ENCODE peak calls at places on chromosomes 5 and 9, in ten cellular contexts. F is NCI-H345; J is hepatocyte; S is CD8-positive, alpha-beta memory T cell; M is A172; W is kidney epithelial cell; Q is NCI-H2081; I is activated CD4-positive, alpha-beta T cell treated with anti-CD3 and anti-CD28 coated beads, Interleukin-2, amount 50 U/mL, for 1 hour; R is NCI-H1694; Z is A549. B is an unnamed sample.

GRCh38 chr5:168874713-168875380 is 295.7 kb upstream of the PANK3 start:
- DNase-seq in F (no peak), J (peak; percentile 41), S (no peak), M (peak; percentile 8), W (no peak), Q (no peak), I (no peak), R (no peak), Z (no peak), B (no peak)

GRCh38 chr9:84293001-84293798 is 47.4 kb downstream of the SLC28A3 start:
- DNase-seq in F (no peak), J (no peak), S (no peak), M (no peak), W (no peak), Q (no peak), I (no peak), R (no peak), Z (no peak), B (no peak)

GRCh38 chr9:134211811-134212460 is 47.6 kb upstream of the RNU6ATAC start:
- DNase-seq in F (no peak), J (no peak), S (no peak), M (no peak), W (no peak), Q (no peak), I (no peak), R (no peak), Z (no peak), B (no peak)

GRCh38 chr9:129889461-129889935 is 54.2 kb downstream of the USP20 start:
- DNase-seq in F (no peak), J (no peak), S (no peak), M (no peak), W (no peak), Q (no peak), I (peak; percentile 35), R (no peak), Z (no peak), B (no peak)

GRCh38 chr5:140262839-140263238 is 40.1 kb downstream of the PFDN1 start:
- DNase-seq in F (no peak), J (no peak), S (no peak), M (no peak), W (no peak), Q (no peak), I (no peak), R (no peak), Z (no peak), B (no peak)

GRCh38 chr5:149636861-149637246 is 55.6 kb downstream of the ARHGEF37 start:
- DNase-seq in F (peak; percentile 73), J (peak; percentile 69), S (peak; percentile 53), M (peak; percentile 67), W (no peak), Q (peak; percentile 80), I (no peak), R (peak; percentile 51), Z (peak; percentile 72), B (peak; percentile 28)

GRCh38 chr9:73038089-73038509 is 85.2 kb upstream of the ALDH1A1 start:
- DNase-seq in F (no peak), J (no peak), S (no peak), M (no peak), W (no peak), Q (no peak), I (no peak), R (no peak), Z (no peak), B (no peak)

GRCh38 chr5:1515921-1516571 is 7.7 kb downstream of the LPCAT1 start:
- DNase-seq in F (no peak), J (peak; percentile 68), S (peak; percentile 1), M (peak; percentile 77), W (peak; percentile 86), Q (no peak), I (no peak), R (no peak), Z (peak; percentile 93), B (no peak)

GRCh38 chr5:68325065-68325580 is 109.6 kb downstream of the PIK3R1 start:
- DNase-seq in F (no peak), J (no peak), S (no peak), M (no peak), W (no peak), Q (no peak), I (no peak), R (no peak), Z (no peak), B (no peak)

GRCh38 chr5:138603521-138603920 is 28.3 kb upstream of the HSPA9 start:
- DNase-seq in F (no peak), J (peak; percentile 39), S (no peak), M (no peak), W (peak; percentile 26), Q (no peak), I (no peak), R (no peak), Z (no peak), B (no peak)

GRCh38 chr5:180568914-180569313 is 22.4 kb downstream of the SCGB3A1 start:
- DNase-seq in F (no peak), J (no peak), S (no peak), M (no peak), W (no peak), Q (no peak), I (no peak), R (no peak), Z (no peak), B (no peak)

GRCh38 chr5:58317808-58318207 is 142.1 kb downstream of the PLK2 start:
- DNase-seq in F (no peak), J (no peak), S (no peak), M (no peak), W (no peak), Q (no peak), I (no peak), R (no peak), Z (no peak), B (no peak)

GRCh38 chr9:68653141-68653595 is 51.9 kb upstream of the PIP5K1B start:
- DNase-seq in F (no peak), J (no peak), S (no peak), M (no peak), W (no peak), Q (no peak), I (no peak), R (no peak), Z (no peak), B (no peak)

GRCh38 chr9:137757613-137758029 is 120.0 kb upstream of the CACNA1B start:
- DNase-seq in F (no peak), J (no peak), S (no peak), M (peak; percentile 66), W (peak; percentile 57), Q (no peak), I (peak; percentile 39), R (no peak), Z (no peak), B (no peak)

GRCh38 chr5:165138261-165138660 is 1632.8 kb downstream of the MAT2B start:
- DNase-seq in F (no peak), J (no peak), S (no peak), M (no peak), W (no peak), Q (no peak), I (no peak), R (no peak), Z (no peak), B (no peak)

GRCh38 chr5:105740242-105740641 is 1930.5 kb downstream of the EFNA5 start:
- DNase-seq in F (no peak), J (no peak), S (no peak), M (no peak), W (no peak), Q (no peak), I (no peak), R (no peak), Z (no peak), B (no peak)

GRCh38 chr9:134463293-134463692 is 137.0 kb downstream of the RXRA start:
- DNase-seq in F (no peak), J (no peak), S (no peak), M (peak; percentile 65), W (no peak), Q (no peak), I (no peak), R (no peak), Z (no peak), B (no peak)

GRCh38 chr5:9728261-9728660 is 98.1 kb upstream of the TAS2R1 start:
- DNase-seq in F (no peak), J (no peak), S (no peak), M (no peak), W (no peak), Q (no peak), I (no peak), R (no peak), Z (no peak), B (no peak)

GRCh38 chr5:32143991-32144636 is 30.0 kb downstream of the GOLPH3 start:
- DNase-seq in F (no peak), J (no peak), S (no peak), M (peak; percentile 4), W (no peak), Q (no peak), I (no peak), R (no peak), Z (no peak), B (no peak)

GRCh38 chr5:14701556-14701955 is 37.0 kb downstream of the OTULIN start:
- DNase-seq in F (no peak), J (no peak), S (no peak), M (no peak), W (no peak), Q (no peak), I (no peak), R (no peak), Z (no peak), B (no peak)

GRCh38 chr9:72888032-72888431 is 64.8 kb downstream of the ALDH1A1 start:
- DNase-seq in F (no peak), J (no peak), S (no peak), M (no peak), W (no peak), Q (no peak), I (no peak), R (no peak), Z (no peak), B (no peak)

GRCh38 chr9:7097040-7097715 is 339.4 kb downstream of the KDM4C start:
- DNase-seq in F (no peak), J (no peak), S (no peak), M (no peak), W (no peak), Q (no peak), I (no peak), R (no peak), Z (no peak), B (no peak)

GRCh38 chr5:7886849-7887460 is 18.0 kb downstream of the MTRR start:
- DNase-seq in F (peak; percentile 30), J (peak; percentile 55), S (no peak), M (peak; percentile 50), W (no peak), Q (peak; percentile 63), I (no peak), R (peak; percentile 80), Z (peak; percentile 40), B (peak; percentile 20)

GRCh38 chr5:9452181-9452580 is 93.7 kb downstream of the SEMA5A start:
- DNase-seq in F (no peak), J (no peak), S (no peak), M (no peak), W (no peak), Q (no peak), I (no peak), R (no peak), Z (no peak), B (no peak)